ENCODE peak calls at places on chromosomes 1 and 21, in nine cellular contexts. W, V, L, G, Y, X, S, K and T are unnamed samples.

GRCh38 chr1:64687725-64688285 is 57.1 kb upstream of the RAVER2 start:
- DNase-seq in G (no peak), S (peak), K (no peak), Y (no peak), L (peak), X (no peak), W (no peak), V (no peak), T (no peak)

GRCh38 chr21:37717534-37717933 is 198.7 kb downstream of the KCNJ6 start:
- DNase-seq in L (no peak), S (no peak), Y (no peak), G (no peak), W (no peak), K (no peak), V (no peak), X (no peak), T (no peak)

GRCh38 chr1:1021010-1021845 is 1.3 kb downstream of the AGRN start:
- DNase-seq in V (peak), S (peak), K (peak), Y (no peak), G (no peak), X (no peak), L (peak), W (no peak), T (peak)

GRCh38 chr1:154178856-154179811 is 12.8 kb downstream of the TPM3 start:
- DNase-seq in W (no peak), V (no peak), K (peak), X (no peak), Y (no peak), G (no peak), S (peak), L (no peak), T (no peak)

GRCh38 chr1:18015719-18016118 is 91.9 kb upstream of the IGSF21 start:
- DNase-seq in Y (no peak), X (no peak), S (no peak), W (no peak), G (no peak), L (no peak), V (no peak), K (no peak), T (peak)

GRCh38 chr1:62727656-62728396 is 39.6 kb upstream of the DOCK7 start:
- DNase-seq in W (no peak), Y (no peak), K (no peak), S (no peak), V (no peak), X (no peak), G (no peak), L (peak), T (no peak)

GRCh38 chr1:102852583-102852982 is 255.7 kb downstream of the COL11A1 start:
- DNase-seq in K (no peak), W (no peak), G (no peak), V (no peak), Y (no peak), S (no peak), L (no peak), X (no peak), T (no peak)

GRCh38 chr1:206833131-206833530 is 32.3 kb upstream of the IL20 start:
- DNase-seq in L (no peak), W (no peak), V (no peak), S (no peak), G (no peak), K (no peak), Y (no peak), X (no peak), T (no peak)

GRCh38 chr1:234820597-234820996 is 210.6 kb upstream of the IRF2BP2 start:
- DNase-seq in G (no peak), K (no peak), S (no peak), V (no peak), X (no peak), L (peak), W (no peak), Y (no peak), T (no peak)

DNA sequence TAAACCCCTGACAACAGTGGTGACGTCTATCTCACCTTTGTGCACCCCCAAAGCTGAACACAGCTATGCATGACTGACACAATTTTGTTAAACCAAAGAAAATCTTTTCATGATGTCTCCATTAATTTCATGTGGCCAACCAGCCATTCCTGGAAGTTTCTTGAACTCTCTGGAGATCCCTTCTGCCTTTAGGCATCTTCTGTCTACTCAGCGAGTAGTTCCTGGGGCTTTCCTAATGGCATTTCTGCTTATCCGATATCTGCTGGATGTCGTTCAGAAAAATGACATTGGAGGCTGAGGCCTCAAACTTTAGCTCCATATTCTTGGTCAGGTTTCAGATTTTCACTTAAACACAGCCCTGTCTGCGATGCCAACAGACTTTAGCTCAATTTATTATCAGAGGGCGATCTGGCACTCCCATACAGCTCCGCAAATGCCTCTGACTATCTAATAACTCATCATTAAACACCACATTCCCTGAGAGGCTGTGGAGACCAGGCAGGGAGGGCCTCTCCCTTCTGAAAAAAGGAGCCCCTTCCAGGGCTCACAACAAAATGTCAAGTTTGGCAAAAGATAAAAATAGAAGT is 46.4 kb upstream of the ETS2 start:
- DNase-seq in V (no peak), Y (no peak), X (no peak), G (no peak), L (no peak), W (no peak), K (no peak), S (no peak), T (no peak)
- H3K27ac ChIP-seq in V (no peak), Y (peak), X (no peak), G (no peak), L (peak), W (no peak), K (peak), S (no peak), T (peak)

GRCh38 chr1:41891403-41891896 is 27.3 kb downstream of the HIVEP3 start:
- DNase-seq in K (no peak), S (peak), G (no peak), X (no peak), W (peak), L (peak), Y (no peak), V (no peak), T (peak)

GRCh38 chr1:41889506-41890414 is 29.0 kb downstream of the HIVEP3 start:
- DNase-seq in L (no peak), G (no peak), S (no peak), X (no peak), Y (no peak), V (no peak), W (no peak), K (no peak), T (no peak)

GRCh38 chr1:41888756-41889155 is 30.0 kb downstream of the HIVEP3 start:
- DNase-seq in S (no peak), L (no peak), G (no peak), V (no peak), K (no peak), X (no peak), Y (no peak), W (no peak), T (no peak)

GRCh38 chr1:41892211-41892840 is 26.4 kb downstream of the HIVEP3 start:
- DNase-seq in K (no peak), G (no peak), Y (no peak), V (no peak), W (no peak), S (no peak), X (no peak), L (peak), T (no peak)

DNA sequence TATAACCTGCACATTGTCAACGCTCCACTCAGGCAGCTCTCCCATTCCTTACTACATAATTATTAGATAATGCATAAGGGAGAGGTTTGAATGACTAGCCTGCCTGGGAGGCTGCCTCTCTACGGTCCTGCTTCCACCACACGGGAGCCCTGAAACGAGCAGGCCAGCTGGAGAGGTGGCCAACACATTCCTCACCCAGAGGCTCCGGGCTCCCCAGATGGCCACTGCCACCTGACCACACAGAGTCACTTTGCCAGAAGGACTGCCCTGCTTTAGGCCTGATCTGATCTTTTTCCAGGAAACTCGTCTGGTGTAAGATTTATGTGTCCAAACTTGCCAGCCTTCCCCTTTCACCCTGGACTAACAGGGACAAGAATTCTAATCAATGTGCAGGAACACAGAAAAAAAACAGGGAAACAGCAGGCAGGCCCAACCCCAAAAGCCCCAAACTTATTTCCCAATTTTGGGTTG is 27.8 kb downstream of the HIVEP3 start:
- DNase-seq in W (no peak), L (peak), K (no peak), Y (no peak), S (no peak), X (no peak), V (no peak), G (peak), T (no peak)
- H3K27ac ChIP-seq in W (peak), L (peak), K (no peak), Y (peak), S (peak), X (no peak), V (peak), G (peak), T (peak)

GRCh38 chr1:164660415-164661174 is 101.6 kb downstream of the PBX1 start:
- DNase-seq in W (no peak), V (no peak), S (no peak), Y (no peak), X (no peak), K (no peak), G (no peak), L (no peak), T (no peak)
- H3K27ac ChIP-seq in W (no peak), V (peak), S (peak), Y (no peak), X (no peak), K (peak), G (peak), L (no peak), T (peak)

GRCh38 chr1:115506523-115507255 is 135.1 kb upstream of the VANGL1 start:
- DNase-seq in G (no peak), K (no peak), X (no peak), V (no peak), Y (no peak), S (no peak), W (no peak), L (peak), T (no peak)
- H3K27ac ChIP-seq in G (no peak), K (no peak), X (no peak), V (no peak), Y (no peak), S (no peak), W (no peak), L (no peak), T (no peak)

GRCh38 chr1:229822026-229822425 is 196.0 kb downstream of the URB2 start:
- DNase-seq in V (no peak), Y (no peak), W (no peak), X (no peak), G (no peak), S (no peak), K (no peak), L (no peak), T (no peak)
- H3K27ac ChIP-seq in V (no peak), Y (peak), W (no peak), X (no peak), G (no peak), S (no peak), K (no peak), L (no peak), T (no peak)

DNA sequence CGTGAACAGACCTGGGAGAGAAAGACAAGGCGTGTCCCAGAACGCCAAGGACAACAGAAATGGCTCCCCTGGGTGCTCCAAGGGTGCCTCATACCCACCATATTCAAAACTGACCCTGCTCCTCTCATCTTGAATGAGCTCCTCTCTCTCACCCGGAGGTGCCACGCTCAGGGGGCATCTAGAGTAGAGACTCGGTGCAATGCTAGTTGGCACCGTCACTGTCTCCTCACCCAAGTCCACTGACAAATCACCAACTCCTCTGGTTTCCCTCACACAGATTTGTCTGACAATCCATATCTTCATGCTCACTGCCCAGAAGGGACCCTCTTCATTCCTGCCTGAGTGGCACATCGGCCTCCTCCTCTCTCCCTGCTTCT is 5.0 kb downstream of the TMEM125 start:
- DNase-seq in Y (no peak), X (no peak), G (no peak), W (no peak), S (no peak), V (no peak), K (no peak), L (no peak), T (peak)
- H3K27ac ChIP-seq in Y (no peak), X (no peak), G (no peak), W (no peak), S (no peak), V (peak), K (no peak), L (no peak), T (peak)

GRCh38 chr1:91792393-91793032 is 93.4 kb downstream of the TGFBR3 start:
- DNase-seq in L (no peak), X (no peak), W (no peak), G (no peak), Y (no peak), S (no peak), V (no peak), K (no peak), T (no peak)
- H3K27ac ChIP-seq in L (no peak), X (no peak), W (no peak), G (peak), Y (no peak), S (no peak), V (peak), K (no peak), T (peak)

DNA sequence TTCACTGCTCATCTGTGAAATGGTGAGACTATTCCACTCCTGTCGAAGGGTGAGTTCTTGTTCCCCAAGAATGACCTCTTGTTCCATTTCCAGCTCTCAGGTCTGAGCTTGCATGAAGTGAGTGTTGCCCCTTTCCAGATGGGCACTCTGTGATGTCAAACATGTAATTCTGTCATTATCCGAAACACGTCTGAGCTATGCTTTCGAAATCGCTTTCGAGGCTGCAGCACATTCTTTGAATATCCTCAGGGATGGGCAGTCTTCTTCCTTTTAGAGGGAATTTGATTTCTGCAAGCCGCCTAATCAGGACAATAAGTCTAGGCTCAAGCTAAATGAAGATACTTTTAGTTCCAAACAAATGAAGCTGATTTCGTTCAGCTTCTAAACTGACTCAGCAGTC is 15.1 kb downstream of the NFASC start:
- DNase-seq in W (no peak), Y (no peak), L (peak), X (no peak), K (no peak), V (no peak), G (no peak), S (no peak), T (no peak)
- H3K27ac ChIP-seq in W (no peak), Y (no peak), L (peak), X (no peak), K (no peak), V (no peak), G (peak), S (no peak), T (no peak)

GRCh38 chr1:159121526-159121925 is 45.0 kb upstream of the AIM2 start:
- DNase-seq in V (no peak), X (no peak), L (no peak), Y (no peak), S (no peak), G (no peak), K (no peak), W (no peak), T (no peak)

GRCh38 chr1:159122005-159122621 is 45.5 kb upstream of the AIM2 start:
- DNase-seq in G (no peak), V (no peak), W (no peak), L (no peak), S (no peak), Y (no peak), X (no peak), K (no peak), T (no peak)

DNA sequence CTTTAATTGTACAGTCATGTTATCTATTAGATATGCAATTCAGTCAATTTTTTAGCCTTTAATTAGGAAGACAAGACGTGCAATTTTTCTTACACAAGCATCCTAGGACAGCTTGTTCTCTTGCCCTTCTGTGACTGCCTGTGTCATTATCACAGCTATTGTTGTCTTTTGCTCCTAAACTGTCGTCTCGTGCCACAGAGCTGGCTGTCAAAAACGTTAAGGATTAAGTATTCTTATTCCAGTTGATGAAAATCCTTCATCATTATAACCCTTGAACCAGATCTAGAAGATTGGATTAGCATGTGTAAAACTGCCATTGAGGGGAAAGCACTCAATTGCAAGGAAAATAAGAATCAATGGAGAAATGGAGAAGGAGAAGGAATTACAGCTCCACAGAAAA is 43.8 kb upstream of the AIM2 start:
- DNase-seq in Y (no peak), S (no peak), V (no peak), K (no peak), G (no peak), W (no peak), L (no peak), X (no peak), T (no peak)
- H3K27ac ChIP-seq in Y (no peak), S (no peak), V (no peak), K (no peak), G (no peak), W (no peak), L (no peak), X (no peak), T (no peak)